ENCODE peak calls at places on chromosomes 2 and 18, in ten cellular contexts. A is activated gamma-delta T cell treated with Interleukin-2 at 50 U/mL for 16 hours; C is CD8-positive, alpha-beta T cell; F is Caki2; D is Kasumi-1; O is stimulated activated CD4-positive, alpha-beta T cell treated with anti-CD3 and anti-CD28 coated beads, Interleukin-2, amount 100 ng/mL, for 48 hours; J is activated naive CD4-positive, alpha-beta T cell treated with anti-CD3 and anti-CD28 coated beads, Interleukin-2, amount 10 ng/mL, durations not matched to agents 7 days and 5 days; B is GM23248; S is iPS-NIHi11; Y is RKO. W is an unnamed sample.

GRCh38 chr2:112579280-112579679 is 5.1 kb upstream of the CHCHD5 start:
- DNase-seq in A (no peak), C (no peak), F (peak), D (no peak), O (no peak), J (no peak), B (peak), S (no peak), Y (peak), W (no peak)

GRCh38 chr18:41906528-41907256 is 48.3 kb upstream of the PIK3C3 start:
- DNase-seq in A (peak), C (no peak), F (peak), D (peak), O (peak), J (peak), B (peak), S (peak), Y (peak), W (no peak)

GRCh38 chr18:21115519-21116411 is 4.2 kb upstream of the ROCK1 start:
- DNase-seq in A (no peak), C (no peak), F (no peak), D (peak), O (no peak), J (no peak), B (peak), S (no peak), Y (no peak), W (no peak)

GRCh38 chr18:44781890-44782289 is 101.2 kb downstream of the SETBP1 start:
- DNase-seq in A (no peak), C (no peak), F (no peak), D (no peak), O (no peak), J (no peak), B (peak), S (no peak), Y (no peak), W (no peak)

GRCh38 chr18:75154259-75154658 is 54.7 kb downstream of the PTGR3 start:
- DNase-seq in A (no peak), C (no peak), F (no peak), D (no peak), O (no peak), J (no peak), B (no peak), S (no peak), Y (no peak), W (no peak)

GRCh38 chr2:104050632-104051242 is 803.2 kb upstream of the POU3F3 start:
- DNase-seq in A (no peak), C (no peak), F (no peak), D (no peak), O (no peak), J (no peak), B (peak), S (no peak), Y (no peak), W (no peak)

GRCh38 chr2:72198532-72199241 is 51.0 kb upstream of the CYP26B1 start:
- DNase-seq in A (no peak), C (no peak), F (peak), D (no peak), O (no peak), J (no peak), B (peak), S (no peak), Y (peak), W (no peak)

GRCh38 chr2:167756427-167756826 is 491.0 kb downstream of the STK39 start:
- DNase-seq in A (no peak), C (no peak), F (no peak), D (no peak), O (no peak), J (no peak), B (peak), S (peak), Y (no peak), W (no peak)

GRCh38 chr2:217740178-217740577 is 262.6 kb downstream of the TNS1 start:
- DNase-seq in A (no peak), C (no peak), F (no peak), D (no peak), O (no peak), J (no peak), B (no peak), S (no peak), Y (no peak), W (no peak)

GRCh38 chr18:48841381-48842258 is 109.1 kb downstream of the SMAD7 start:
- DNase-seq in A (no peak), C (no peak), F (no peak), D (no peak), O (no peak), J (no peak), B (peak), S (no peak), Y (no peak), W (no peak)

GRCh38 chr18:52326001-52326400 is 14.0 kb upstream of the DCC start:
- DNase-seq in A (no peak), C (no peak), F (no peak), D (no peak), O (no peak), J (no peak), B (no peak), S (no peak), Y (no peak), W (no peak)

GRCh38 chr2:135456431-135456830 is 74.6 kb downstream of the ZRANB3 start:
- DNase-seq in A (no peak), C (no peak), F (no peak), D (no peak), O (no peak), J (no peak), B (no peak), S (no peak), Y (no peak), W (no peak)

GRCh38 chr18:67669993-67670671 is 153.6 kb upstream of the DSEL start:
- DNase-seq in A (no peak), C (no peak), F (no peak), D (no peak), O (no peak), J (no peak), B (peak), S (no peak), Y (no peak), W (no peak)

GRCh38 chr18:26022585-26022984 is 67.8 kb downstream of the SS18 start:
- DNase-seq in A (no peak), C (no peak), F (no peak), D (no peak), O (no peak), J (no peak), B (no peak), S (no peak), Y (no peak), W (no peak)

GRCh38 chr18:71116535-71116934 is 827.7 kb downstream of the SOCS6 start:
- DNase-seq in A (no peak), C (no peak), F (no peak), D (no peak), O (no peak), J (no peak), B (no peak), S (no peak), Y (no peak), W (no peak)

GRCh38 chr18:77000527-77000926 is 132.1 kb downstream of the MBP start:
- DNase-seq in A (peak), C (peak), F (peak), D (peak), O (peak), J (peak), B (peak), S (peak), Y (peak), W (no peak)

GRCh38 chr2:42414158-42414557 is 53.1 kb upstream of the COX7A2L start:
- DNase-seq in A (no peak), C (no peak), F (no peak), D (no peak), O (no peak), J (no peak), B (no peak), S (no peak), Y (no peak), W (no peak)

GRCh38 chr2:112884869-112885502 is 26.0 kb upstream of the IL37 start:
- DNase-seq in A (peak), C (peak), F (peak), D (peak), O (peak), J (peak), B (peak), S (peak), Y (peak), W (peak)

GRCh38 chr2:25808006-25808383 is 70.3 kb downstream of the ASXL2 start:
- DNase-seq in A (no peak), C (no peak), F (no peak), D (no peak), O (no peak), J (no peak), B (peak), S (no peak), Y (peak), W (no peak)

GRCh38 chr18:28189400-28190239 is 12.7 kb upstream of the CDH2 start:
- DNase-seq in A (peak), C (no peak), F (no peak), D (peak), O (peak), J (peak), B (peak), S (peak), Y (peak), W (peak)

GRCh38 chr2:25161055-25161781 is 7.2 kb downstream of the POMC start:
- DNase-seq in A (peak), C (peak), F (no peak), D (no peak), O (peak), J (peak), B (peak), S (no peak), Y (no peak), W (no peak)

GRCh38 chr18:69838620-69839411 is 108.9 kb downstream of the CD226 start:
- DNase-seq in A (no peak), C (no peak), F (peak), D (no peak), O (peak), J (no peak), B (no peak), S (peak), Y (peak), W (no peak)

W was measured in KG1.